ENCODE peak calls at places on chromosomes 16 and 17, in six cellular contexts. M is breast epithelium; D is CD8-positive, alpha-beta memory T cell; F is DND-41; X is esophagus squamous epithelium; Q is heart left ventricle. A is an unnamed sample.

GRCh38 chr17:55500103-55500502 is 11.1 kb downstream of the SMIM36 start:
- DNase-seq in M (no peak), D (no peak), F (no peak), X (no peak), Q (no peak), A (no peak)

GRCh38 chr16:64211306-64211705 is 910.6 kb downstream of the CDH11 start:
- DNase-seq in M (no peak), D (no peak), F (no peak), X (no peak), Q (no peak), A (no peak)

GRCh38 chr16:81526935-81527334 is 82.3 kb downstream of the CMIP start:
- DNase-seq in M (peak; percentile 88), D (peak; percentile 16), F (no peak), X (no peak), Q (no peak), A (no peak)

GRCh38 chr17:40440166-40440565 is 3.1 kb upstream of the IGFBP4 start:
- DNase-seq in M (no peak), D (no peak), F (no peak), X (no peak), Q (no peak), A (no peak)

GRCh38 chr16:62596101-62596500 is 559.9 kb upstream of the CDH8 start:
- DNase-seq in M (no peak), D (no peak), F (no peak), X (no peak), Q (no peak), A (no peak)

GRCh38 chr17:10050597-10051101 is 145.6 kb upstream of the RCVRN start:
- DNase-seq in M (peak; percentile 40), D (no peak), F (peak; percentile 28), X (no peak), Q (no peak), A (no peak)

GRCh38 chr16:74727903-74728302 is 27.2 kb upstream of the MLKL start:
- DNase-seq in M (no peak), D (no peak), F (no peak), X (no peak), Q (no peak), A (no peak)

GRCh38 chr17:45367216-45367615 is 50.4 kb upstream of the MAP3K14 start:
- DNase-seq in M (no peak), D (no peak), F (no peak), X (no peak), Q (no peak), A (peak; percentile 46)

GRCh38 chr16:85210423-85211169 is 98.3 kb upstream of the CIBAR2 start:
- DNase-seq in M (no peak), D (no peak), F (no peak), X (no peak), Q (no peak), A (no peak)

GRCh38 chr16:4691666-4692412 is 1.5 kb upstream of the NUDT16L1 start:
- DNase-seq in M (no peak), D (no peak), F (no peak), X (no peak), Q (peak; percentile 64), A (no peak)

GRCh38 chr16:85306071-85306792 is 194.0 kb upstream of the CIBAR2 start:
- DNase-seq in M (peak; percentile 93), D (peak; percentile 33), F (peak; percentile 73), X (peak; percentile 31), Q (peak; percentile 86), A (peak; percentile 94)

GRCh38 chr16:11629071-11630030 is 38.9 kb upstream of the SNN start:
- DNase-seq in M (no peak), D (no peak), F (peak; percentile 86), X (no peak), Q (no peak), A (no peak)

GRCh38 chr17:34584805-34585416 is 5.5 kb downstream of the TMEM132E start:
- DNase-seq in M (no peak), D (no peak), F (no peak), X (no peak), Q (no peak), A (no peak)

GRCh38 chr17:50423553-50424159 is 2.4 kb upstream of the ACSF2 start:
- DNase-seq in M (peak; percentile 72), D (no peak), F (no peak), X (no peak), Q (no peak), A (no peak)

GRCh38 chr17:70678889-70679288 is 509.6 kb downstream of the KCNJ2 start:
- DNase-seq in M (no peak), D (no peak), F (no peak), X (no peak), Q (no peak), A (no peak)

GRCh38 chr17:34443832-34444469 is 80.9 kb upstream of the CCL1 start:
- DNase-seq in M (no peak), D (no peak), F (no peak), X (no peak), Q (no peak), A (no peak)

GRCh38 chr16:22233050-22233405 is 26.9 kb downstream of the EEF2K start:
- DNase-seq in M (no peak), D (no peak), F (no peak), X (no peak), Q (no peak), A (no peak)
- H3K4me3 ChIP-seq in M (no peak overlapping the region), D (no peak overlapping the region), F (no peak overlapping the region), X (no peak overlapping the region), Q (no peak overlapping the region), A (no peak overlapping the region)

DNA sequence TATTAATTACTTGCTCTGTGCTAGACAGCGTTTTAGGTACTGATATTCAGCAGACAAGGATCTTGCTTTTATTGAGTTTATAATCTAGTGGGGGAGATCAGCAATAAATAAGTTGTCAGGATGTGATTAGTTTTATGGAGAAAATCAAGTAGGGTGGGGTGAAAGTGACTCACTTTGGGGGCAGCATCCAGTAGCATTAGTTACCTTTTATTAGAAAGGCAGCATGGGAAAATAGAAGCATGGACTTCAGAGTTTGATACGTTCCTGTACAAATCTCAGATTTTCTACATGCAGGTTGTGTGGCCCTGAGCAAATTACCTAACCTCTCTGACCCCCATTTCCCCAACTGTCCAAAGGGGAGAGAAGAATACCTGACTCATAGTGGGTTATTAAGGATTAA is 42.5 kb downstream of the SPECC1 start:
- DNase-seq in M (no peak), D (no peak), F (no peak), X (no peak), Q (no peak), A (no peak)
- H3K27ac ChIP-seq in M (no peak overlapping the region), D (no peak overlapping the region), F (no peak overlapping the region), X (no peak overlapping the region), Q (no peak overlapping the region), A (no peak overlapping the region)

GRCh38 chr17:78005452-78006171 is 47.1 kb downstream of the TNRC6C start:
- DNase-seq in M (no peak), D (no peak), F (no peak), X (no peak), Q (no peak), A (no peak)
- H3K4me3 ChIP-seq in M (no peak overlapping the region), D (no peak overlapping the region), F (no peak overlapping the region), X (no peak overlapping the region), Q (no peak overlapping the region), A (no peak overlapping the region)

DNA sequence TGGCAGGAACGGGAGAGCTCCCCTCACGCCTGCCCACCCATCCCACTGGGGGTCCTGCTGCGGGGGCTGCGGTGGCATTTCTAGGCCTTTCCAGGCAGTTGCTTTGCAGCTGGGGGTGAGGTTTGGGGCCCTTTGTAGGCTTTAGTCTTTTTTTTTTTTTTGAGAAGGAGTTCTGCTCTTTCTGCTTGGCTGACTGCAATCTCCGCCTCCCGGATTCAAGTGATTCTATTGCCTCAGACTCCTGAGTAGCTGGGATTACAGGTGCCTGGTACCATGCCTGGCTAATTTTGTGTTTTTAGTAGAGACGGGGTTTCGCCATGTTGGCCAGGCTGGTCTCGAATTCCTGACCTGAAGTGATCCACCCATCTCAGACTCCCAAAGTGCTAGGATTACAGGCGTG is 11.1 kb downstream of the TSC2 start:
- DNase-seq in M (no peak), D (no peak), F (no peak), X (no peak), Q (no peak), A (no peak)
- H3K27ac ChIP-seq in M (no peak overlapping the region), D (no peak overlapping the region), F (no peak overlapping the region), X (no peak overlapping the region), Q (no peak overlapping the region), A (no peak overlapping the region)

DNA sequence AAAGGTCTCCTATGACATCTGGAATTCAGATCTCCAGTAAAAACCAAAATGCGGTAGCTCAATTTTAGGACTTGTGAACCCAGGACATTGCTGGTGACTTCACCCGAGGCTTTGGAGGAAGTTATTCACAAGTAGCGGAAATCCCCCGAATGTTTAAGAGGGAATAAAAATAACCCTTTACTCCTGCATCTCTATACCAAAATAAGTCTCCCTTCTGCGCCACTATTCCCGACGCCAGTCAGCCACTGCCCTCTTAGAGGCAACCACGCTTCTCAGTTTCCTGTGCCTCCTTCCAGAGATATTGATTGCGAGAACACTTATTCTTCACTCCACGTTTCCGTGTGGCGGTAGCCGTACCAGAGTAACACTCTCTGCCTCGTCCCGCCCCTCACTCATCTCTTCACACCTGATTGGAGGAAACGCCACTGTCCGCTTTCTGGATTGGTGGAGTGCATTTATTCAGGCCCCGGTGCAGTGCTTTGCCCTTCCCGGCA is 27.4 kb downstream of the EMP2 start:
- DNase-seq in M (no peak), D (peak; percentile 10), F (no peak), X (no peak), Q (peak; percentile 70), A (no peak)
- H3K4me3 ChIP-seq in M (peak overlapping the region; percentile 2), D (peak overlapping the region; percentile 41), F (no peak overlapping the region), X (no peak overlapping the region), Q (no peak overlapping the region), A (peak overlapping the region; percentile 60)

GRCh38 chr17:63841350-63842172 is 924 bp downstream of the SMARCD2 start:
- DNase-seq in M (peak; percentile 61), D (no peak), F (peak; percentile 28), X (no peak), Q (peak; percentile 83), A (peak; percentile 85)

GRCh38 chr17:63843387-63844292 is 1.2 kb upstream of the SMARCD2 start:
- DNase-seq in M (peak; percentile 32), D (peak; percentile 23), F (peak; percentile 61), X (no peak), Q (no peak), A (peak; percentile 82)

GRCh38 chr17:63842540-63843386 is at the start of gene SMARCD2:
- DNase-seq in M (peak; percentile 98), D (peak; percentile 98), F (peak; percentile 99), X (peak; percentile 88), Q (peak; percentile 100), A (peak; percentile 100)

GRCh38 chr17:63840591-63841349 is 1.7 kb downstream of the SMARCD2 start:
- DNase-seq in M (no peak), D (no peak), F (no peak), X (no peak), Q (no peak), A (no peak)

GRCh38 chr17:63842173-63842539 is 329 bp downstream of the SMARCD2 start:
- DNase-seq in M (peak; percentile 46), D (no peak), F (peak; percentile 48), X (peak; percentile 44), Q (peak; percentile 72), A (peak; percentile 84)
- H3K27ac ChIP-seq in M (peak overlapping the region; percentile 90), D (peak overlapping the region; percentile 88), F (peak overlapping the region; percentile 87), X (peak overlapping the region; percentile 92), Q (peak overlapping the region; percentile 84), A (peak overlapping the region; percentile 95)